ENCODE peak calls at places on chromosomes 16 and 17, in five cellular contexts. R is CD4-positive, alpha-beta T cell; V is lower lobe of right lung; D is Peyer's patch; J is AG10803. U is an unnamed sample.

GRCh38 chr17:9768381-9768934 is 22.9 kb downstream of the DHRS7C start:
- DNase-seq in R (no peak), V (no peak), J (peak), D (no peak), U (no peak)

GRCh38 chr17:82696916-82697807 is 1.3 kb downstream of the RAB40B start:
- DNase-seq in V (no peak), D (no peak), J (no peak), R (no peak), U (peak)

GRCh38 chr16:69909043-69909442 is 42.1 kb upstream of the CLEC18A start:
- DNase-seq in R (no peak), D (no peak), J (no peak), V (no peak), U (no peak)

GRCh38 chr16:73152731-73153130 is 104.8 kb upstream of the ZFHX3 start:
- DNase-seq in J (no peak), D (no peak), V (no peak), R (no peak), U (no peak)

GRCh38 chr16:49693445-49693844 is 162.5 kb downstream of the ZNF423 start:
- DNase-seq in R (no peak), D (no peak), V (no peak), J (no peak), U (no peak)

GRCh38 chr17:66829386-66829864 is 5.5 kb upstream of the CACNG5 start:
- DNase-seq in R (peak), D (no peak), V (no peak), J (peak), U (peak)

GRCh38 chr17:61393904-61394629 is 5.6 kb upstream of the TBX2 start:
- DNase-seq in D (no peak), V (peak), J (no peak), R (no peak), U (no peak)

GRCh38 chr16:50837324-50837723 is 95.4 kb downstream of the CYLD start:
- DNase-seq in R (no peak), J (no peak), V (no peak), D (no peak), U (no peak)

GRCh38 chr16:87140211-87141200 is 176.7 kb downstream of the C16orf95 start:
- DNase-seq in D (no peak), J (no peak), R (no peak), V (no peak), U (no peak)

GRCh38 chr17:19904412-19904811 is 36.7 kb upstream of the ULK2 start:
- DNase-seq in V (no peak), J (peak), R (no peak), D (no peak), U (no peak)

GRCh38 chr16:87344931-87345631 is 27.9 kb upstream of the C16orf95 start:
- DNase-seq in D (peak), R (peak), V (peak), J (no peak), U (no peak)

GRCh38 chr17:38465420-38466345 is 37.4 kb downstream of the ARHGAP23 start:
- DNase-seq in V (peak), R (no peak), D (no peak), J (peak), U (peak)

GRCh38 chr16:88343276-88343791 is 39.4 kb upstream of the ZNF469 start:
- DNase-seq in D (no peak), J (no peak), V (peak), R (no peak), U (no peak)

GRCh38 chr17:37233001-37233400 is 142.8 kb upstream of the C17orf78 start:
- DNase-seq in D (no peak), J (no peak), V (no peak), R (no peak), U (no peak)

GRCh38 chr17:59505610-59506276 is 59.7 kb upstream of the DHX40 start:
- DNase-seq in J (peak), D (no peak), R (no peak), V (no peak), U (no peak)

GRCh38 chr17:31327534-31328526 is 6.4 kb upstream of the EVI2A start:
- DNase-seq in J (peak), R (no peak), D (no peak), V (no peak), U (no peak)

GRCh38 chr17:78532922-78533640 is 44.1 kb downstream of the DNAH17 start:
- DNase-seq in J (peak), R (no peak), V (no peak), D (no peak), U (peak)

GRCh38 chr17:11039342-11039741 is 201.5 kb upstream of the PIRT start:
- DNase-seq in J (no peak), V (no peak), R (no peak), D (no peak), U (no peak)

GRCh38 chr16:88020513-88020885 is 69.3 kb downstream of the BANP start:
- DNase-seq in V (no peak), J (no peak), R (no peak), D (peak), U (no peak)

GRCh38 chr17:79623786-79624657 is 13.2 kb upstream of the RBFOX3 start:
- DNase-seq in J (no peak), V (peak), D (peak), R (no peak), U (no peak)

GRCh38 chr17:50290074-50290702 is 15.9 kb downstream of the TMEM92 start:
- DNase-seq in D (peak), J (peak), V (peak), R (no peak), U (peak)

GRCh38 chr17:19365833-19366636 is 3.5 kb upstream of the B9D1 start:
- DNase-seq in J (no peak), R (no peak), D (peak), V (no peak), U (no peak)

GRCh38 chr16:68360971-68361370 is 50.2 kb downstream of the PRMT7 start:
- DNase-seq in V (no peak), D (no peak), J (no peak), R (no peak), U (no peak)

GRCh38 chr17:12296120-12296727 is 275.5 kb downstream of the MAP2K4 start:
- DNase-seq in R (no peak), J (no peak), D (no peak), V (no peak), U (no peak)

GRCh38 chr16:85306071-85306792 is 194.0 kb upstream of the CIBAR2 start:
- DNase-seq in J (peak), V (peak), D (peak), R (peak), U (peak)

GRCh38 chr17:68987966-68988365 is 32.8 kb upstream of the ABCA8 start:
- DNase-seq in D (no peak), J (no peak), V (no peak), R (no peak), U (no peak)

GRCh38 chr17:78117027-78117981 is 11.3 kb downstream of the TMC6 start:
- DNase-seq in J (no peak), R (no peak), D (peak), V (no peak), U (peak)

GRCh38 chr16:48536600-48537200 is 73.3 kb downstream of the N4BP1 start:
- DNase-seq in J (peak), D (peak), V (no peak), R (no peak), U (no peak)

GRCh38 chr17:45364531-45365390 is 47.9 kb upstream of the MAP3K14 start:
- DNase-seq in V (no peak), R (no peak), D (peak), J (peak), U (no peak)

GRCh38 chr17:49132699-49133364 is at the start of gene B4GALNT2:
- DNase-seq in D (peak), V (peak), J (no peak), R (peak), U (peak)

GRCh38 chr16:56238188-56238587 is 46.9 kb downstream of the GNAO1 start:
- DNase-seq in J (no peak), D (no peak), V (no peak), R (no peak), U (no peak)

GRCh38 chr17:7112527-7113108 is 2.0 kb downstream of the ASGR2 start:
- DNase-seq in V (no peak), J (no peak), R (no peak), D (peak), U (no peak)

GRCh38 chr17:31442860-31443259 is 51.4 kb downstream of the RAB11FIP4 start:
- DNase-seq in R (no peak), V (no peak), J (peak), D (no peak), U (no peak)

GRCh38 chr16:4232541-4233386 is 9.1 kb downstream of the SRL start:
- DNase-seq in J (no peak), R (no peak), D (no peak), V (no peak), U (no peak)

GRCh38 chr17:77523562-77523961 is 382.8 kb downstream of the SEC14L1 start:
- DNase-seq in D (no peak), V (no peak), J (no peak), R (no peak), U (no peak)

GRCh38 chr16:85570735-85571562 is 42.2 kb upstream of the GSE1 start:
- DNase-seq in R (no peak), V (peak), D (peak), J (no peak), U (no peak)

GRCh38 chr17:67093348-67093747 is 49.0 kb downstream of the CACNG1 start:
- DNase-seq in R (no peak), V (no peak), D (no peak), J (no peak), U (no peak)

GRCh38 chr16:84159006-84159405 is 13.9 kb downstream of the DNAAF1 start:
- DNase-seq in J (no peak), D (no peak), R (no peak), V (no peak), U (no peak)

GRCh38 chr16:84153660-84154214 is 8.6 kb downstream of the DNAAF1 start:
- DNase-seq in J (no peak), R (no peak), V (no peak), D (no peak), U (no peak)

GRCh38 chr16:84158455-84158854 is 13.3 kb downstream of the DNAAF1 start:
- DNase-seq in V (no peak), J (no peak), R (no peak), D (no peak), U (no peak)

GRCh38 chr16:84155226-84155625 is 10.1 kb downstream of the DNAAF1 start:
- DNase-seq in R (no peak), J (no peak), D (no peak), V (no peak), U (no peak)

DNA sequence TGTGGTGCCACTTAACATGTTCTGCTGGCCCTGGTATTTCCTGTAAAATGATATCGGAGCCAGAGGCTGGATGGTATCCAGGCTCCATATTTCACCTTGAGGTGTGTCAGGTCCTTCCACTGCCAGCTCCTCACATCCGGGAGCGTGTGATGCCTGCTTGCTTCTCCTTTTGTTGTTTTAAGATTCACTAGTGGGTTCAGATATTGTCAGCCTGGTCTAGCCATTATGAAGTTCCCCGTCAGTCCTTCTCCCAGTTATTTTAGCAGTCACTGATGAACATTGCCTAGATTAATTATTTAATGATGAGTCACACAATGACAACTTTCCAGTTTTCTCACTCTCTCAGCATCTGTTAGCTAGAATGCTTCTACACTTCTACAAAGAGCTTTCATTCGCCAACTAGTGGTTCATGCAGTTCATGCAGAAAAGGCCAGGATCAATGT is 11.3 kb downstream of the DNAAF1 start:
- DNase-seq in D (no peak), V (no peak), R (no peak), J (peak), U (peak)
- TF ChIP-seq CTCF in D (no peak), V (no peak), R (no peak), J (peak), U (no peak)

DNA sequence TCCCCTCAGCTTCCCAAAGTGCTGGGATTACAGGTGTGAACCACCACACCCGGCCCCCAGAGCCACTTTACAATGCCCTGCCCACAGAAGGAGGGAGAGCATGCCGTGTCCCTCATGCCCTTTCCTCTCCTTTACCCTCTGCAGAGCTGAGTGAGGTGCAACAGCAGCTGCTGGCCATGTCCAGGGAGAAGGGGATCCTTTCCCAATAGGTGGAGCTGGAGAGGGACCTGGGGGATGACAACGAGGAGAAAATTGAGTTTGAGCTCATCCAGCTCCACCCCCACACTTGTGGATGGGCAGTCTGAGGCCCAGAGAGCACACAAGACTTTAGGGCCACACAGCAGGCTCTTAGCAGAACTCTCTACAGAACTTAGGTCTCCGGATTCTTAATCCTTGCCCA is 7.9 kb upstream of the GSDMA start:
- DNase-seq in V (no peak), J (no peak), R (no peak), D (no peak), U (peak)
- TF ChIP-seq CTCF in V (no peak), J (no peak), R (no peak), D (no peak), U (no peak)

GRCh38 chr17:21218101-21218500 is 4.1 kb upstream of the TMEM11 start:
- DNase-seq in R (no peak), J (no peak), D (no peak), V (no peak), U (no peak)
- TF ChIP-seq CTCF in R (no peak), J (peak), D (no peak), V (no peak), U (no peak)

GRCh38 chr16:2468142-2468724 is 2.9 kb upstream of the NTN3 start:
- DNase-seq in R (no peak), J (no peak), V (no peak), D (no peak), U (peak)

GRCh38 chr16:2467301-2468141 is 3.6 kb upstream of the NTN3 start:
- DNase-seq in R (no peak), V (peak), J (peak), D (peak), U (peak)

GRCh38 chr16:2466667-2467300 is 4.3 kb upstream of the NTN3 start:
- DNase-seq in R (no peak), J (no peak), V (no peak), D (no peak), U (no peak)

GRCh38 chr16:2464333-2464732 is 4.4 kb downstream of the TEDC2 start:
- DNase-seq in R (no peak), D (no peak), V (no peak), J (no peak), U (no peak)

GRCh38 chr16:2465653-2466415 is 5.3 kb upstream of the NTN3 start:
- DNase-seq in V (no peak), J (no peak), R (no peak), D (no peak), U (no peak)
- TF ChIP-seq CTCF in V (no peak), J (peak), R (no peak), D (no peak), U (no peak)

GRCh38 chr17:33459078-33459940 is 166.2 kb upstream of the ASIC2 start:
- DNase-seq in J (no peak), V (no peak), R (no peak), D (no peak), U (no peak)
- TF ChIP-seq CTCF in J (no peak), V (no peak), R (no peak), D (no peak), U (no peak)